ENCODE peak calls at places on chromosomes 5 and 9, in seven cellular contexts. P is heart right ventricle, U is neural progenitor cell, E is cardiac muscle cell, A is pancreas, B is mesendoderm, R is Peyer's patch. Y is an unnamed sample.
A peak's percentile ranks its signal among the peaks of the same experiment; 100 is the strongest.

GRCh38 chr9:37119907-37120839 is at the start of gene ZCCHC7:
- DNase-seq in B (peak; percentile 96), A (peak; percentile 95), R (peak; percentile 97), E (peak; percentile 94), U (peak; percentile 94), P (peak; percentile 96), Y (peak; percentile 98)

GRCh38 chr9:112274600-112274999 is 58.8 kb downstream of the PTBP3 start:
- DNase-seq in P (no peak), R (no peak), U (peak; percentile 43), A (no peak), B (no peak), E (no peak), Y (no peak)

GRCh38 chr5:67493676-67494075 is 297.1 kb upstream of the CD180 start:
- DNase-seq in R (no peak), A (no peak), B (peak; percentile 79), U (peak; percentile 54), P (peak; percentile 13), E (peak; percentile 52), Y (no peak)

GRCh38 chr9:108258640-108259039 is 597.1 kb downstream of the ACTL7B start:
- DNase-seq in P (no peak), U (no peak), E (no peak), R (no peak), B (no peak), A (no peak), Y (no peak)

GRCh38 chr9:13728917-13729811 is 449.7 kb upstream of the MPDZ start:
- DNase-seq in A (no peak), R (no peak), U (no peak), B (no peak), E (no peak), P (no peak), Y (no peak)

GRCh38 chr5:168552146-168552545 is 23.0 kb downstream of the FBLL1 start:
- DNase-seq in E (no peak), P (no peak), R (no peak), B (no peak), U (no peak), A (no peak), Y (no peak)

GRCh38 chr5:164051745-164052144 is 546.3 kb downstream of the MAT2B start:
- DNase-seq in B (no peak), U (no peak), E (no peak), A (no peak), R (no peak), P (no peak), Y (no peak)

GRCh38 chr5:81908044-81908443 is 63.8 kb upstream of the ATG10 start:
- DNase-seq in U (no peak), A (no peak), B (no peak), E (no peak), P (no peak), R (no peak), Y (no peak)

GRCh38 chr5:56123531-56124243 is 109.4 kb downstream of the ANKRD55 start:
- DNase-seq in A (peak; percentile 23), E (peak; percentile 50), R (no peak), B (peak; percentile 98), P (peak; percentile 37), U (peak; percentile 69), Y (peak; percentile 72)

GRCh38 chr5:69368458-69369368 is 607 bp downstream of the AK6 start:
- DNase-seq in A (no peak), U (peak; percentile 39), E (peak; percentile 38), B (peak; percentile 63), P (no peak), R (no peak), Y (no peak)

GRCh38 chr9:76571288-76572204 is 112.6 kb downstream of the GCNT1 start:
- DNase-seq in B (no peak), E (no peak), R (no peak), U (no peak), A (no peak), P (peak; percentile 36), Y (no peak)

GRCh38 chr5:125412051-125412560 is 665.7 kb upstream of the ZNF608 start:
- DNase-seq in P (no peak), E (peak; percentile 44), B (peak; percentile 81), A (no peak), R (no peak), U (peak; percentile 44), Y (no peak)

GRCh38 chr5:139745121-139745799 is 50.3 kb upstream of the PSD2 start:
- DNase-seq in A (no peak), U (no peak), E (no peak), P (peak; percentile 60), R (peak; percentile 18), B (peak; percentile 79), Y (no peak)

GRCh38 chr5:139743001-139743771 is 52.4 kb upstream of the PSD2 start:
- DNase-seq in P (no peak), R (no peak), A (no peak), B (no peak), U (no peak), E (no peak), Y (no peak)

GRCh38 chr5:139743804-139744203 is 51.8 kb upstream of the PSD2 start:
- DNase-seq in B (no peak), E (no peak), R (no peak), P (no peak), U (no peak), A (no peak), Y (no peak)

GRCh38 chr5:139745800-139746690 is 49.6 kb upstream of the PSD2 start:
- DNase-seq in E (peak; percentile 93), U (peak; percentile 94), A (peak; percentile 44), R (peak; percentile 75), P (peak; percentile 54), B (peak; percentile 98), Y (no peak)

DNA sequence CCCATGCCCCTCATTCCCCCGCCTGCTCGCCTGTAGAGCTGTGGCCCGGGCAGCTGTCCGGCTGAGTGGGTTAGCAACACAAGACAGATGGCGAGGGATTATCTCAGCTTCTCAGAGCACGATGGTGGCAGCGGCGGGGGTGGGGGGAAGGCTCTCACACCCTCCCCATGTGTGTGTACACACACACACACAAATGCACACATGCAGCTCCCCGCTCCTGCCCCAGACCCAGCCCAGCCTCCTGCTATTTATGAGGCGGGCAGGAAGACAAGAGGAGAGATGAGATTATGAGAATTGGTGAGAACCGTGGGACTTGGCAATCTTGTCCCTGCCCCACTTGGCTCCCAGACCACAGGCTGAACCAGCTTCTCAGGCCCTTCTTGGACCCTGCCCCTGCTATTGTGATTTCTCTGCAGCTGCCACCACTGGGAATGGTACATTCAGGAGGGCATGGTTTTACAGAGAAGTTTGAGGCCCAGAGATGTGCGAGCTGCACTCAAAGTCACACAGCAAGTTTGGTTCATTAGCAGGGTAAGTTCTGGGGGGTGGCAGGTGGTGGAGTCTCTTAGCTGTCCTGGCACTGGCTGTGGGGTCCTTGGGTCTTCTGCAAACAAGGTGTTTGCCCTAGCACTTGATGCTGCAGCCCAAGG is 51.0 kb upstream of the PSD2 start:
- DNase-seq in E (no peak), A (no peak), U (no peak), P (no peak), R (no peak), B (no peak), Y (no peak)
- H3K27ac ChIP-seq in E (no peak overlapping the region), A (peak overlapping the region; percentile 33), U (no peak overlapping the region), P (no peak overlapping the region), R (no peak overlapping the region), B (no peak overlapping the region), Y (no peak overlapping the region)

DNA sequence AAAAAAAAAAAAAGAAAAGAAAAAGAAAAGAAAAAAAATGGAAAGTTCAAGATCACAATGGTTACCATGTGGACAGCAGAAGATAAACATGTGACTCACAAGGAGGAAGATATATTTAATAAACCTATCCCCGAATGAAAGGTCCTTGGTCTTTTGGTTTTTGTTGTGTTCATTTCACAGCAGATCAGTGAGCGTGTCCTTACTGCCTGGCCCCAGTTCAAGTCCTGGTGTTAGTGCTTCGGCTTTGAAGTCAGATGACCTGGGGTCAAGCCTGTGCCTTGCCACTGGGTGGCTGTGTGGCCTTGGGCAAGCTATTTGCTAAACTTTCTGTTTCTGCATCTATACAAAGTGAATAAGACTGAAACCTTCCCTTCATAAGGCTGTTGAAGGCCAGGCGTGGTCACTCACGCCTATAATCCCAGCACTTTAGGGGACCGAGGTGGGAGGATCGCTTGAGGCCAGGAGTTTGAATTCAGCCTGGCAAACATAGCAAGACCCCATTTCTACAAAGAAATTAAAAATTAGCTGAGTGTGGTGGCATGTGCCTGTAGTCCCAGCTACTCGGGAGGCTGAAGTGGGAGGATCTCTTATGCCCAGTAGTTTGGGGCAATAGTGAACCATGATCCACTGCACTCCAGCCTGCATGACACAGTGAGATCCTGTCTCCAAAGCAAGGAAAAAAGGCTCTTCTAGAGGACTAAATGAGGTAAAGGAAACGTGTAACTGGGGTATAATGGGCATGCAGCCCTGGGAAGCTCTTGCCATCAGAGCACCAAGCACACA is 94.5 kb upstream of the SPATA31D4 start:
- DNase-seq in B (no peak), A (no peak), P (no peak), R (no peak), U (no peak), E (no peak), Y (no peak)
- H3K27ac ChIP-seq in B (no peak overlapping the region), A (no peak overlapping the region), P (no peak overlapping the region), R (no peak overlapping the region), U (no peak overlapping the region), E (no peak overlapping the region), Y (no peak overlapping the region)

DNA sequence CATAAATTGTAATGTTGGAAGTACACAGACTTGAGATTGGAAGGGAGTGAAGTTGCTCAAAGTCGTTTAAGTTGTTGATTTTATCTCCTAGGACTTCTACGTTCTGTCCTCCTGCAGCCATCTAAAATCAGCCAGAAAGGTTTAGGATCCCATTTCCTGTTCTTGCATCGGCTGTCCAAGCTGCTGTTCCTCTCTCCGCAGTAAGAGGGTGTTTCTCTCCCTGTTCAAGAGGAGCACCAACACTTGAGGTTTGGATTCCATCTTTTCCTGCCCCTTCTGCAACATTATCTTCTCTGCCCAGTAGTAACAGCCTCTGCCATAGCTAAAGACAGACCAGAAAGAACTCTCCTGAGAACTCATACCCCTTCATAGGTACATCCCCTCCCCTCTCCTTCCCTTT is 373.4 kb downstream of the GADD45G start:
- DNase-seq in B (peak; percentile 79), E (peak; percentile 30), R (no peak), A (peak; percentile 31), P (no peak), U (peak; percentile 29), Y (no peak)
- H3K27ac ChIP-seq in B (no peak overlapping the region), E (no peak overlapping the region), R (no peak overlapping the region), A (no peak overlapping the region), P (no peak overlapping the region), U (no peak overlapping the region), Y (no peak overlapping the region)

DNA sequence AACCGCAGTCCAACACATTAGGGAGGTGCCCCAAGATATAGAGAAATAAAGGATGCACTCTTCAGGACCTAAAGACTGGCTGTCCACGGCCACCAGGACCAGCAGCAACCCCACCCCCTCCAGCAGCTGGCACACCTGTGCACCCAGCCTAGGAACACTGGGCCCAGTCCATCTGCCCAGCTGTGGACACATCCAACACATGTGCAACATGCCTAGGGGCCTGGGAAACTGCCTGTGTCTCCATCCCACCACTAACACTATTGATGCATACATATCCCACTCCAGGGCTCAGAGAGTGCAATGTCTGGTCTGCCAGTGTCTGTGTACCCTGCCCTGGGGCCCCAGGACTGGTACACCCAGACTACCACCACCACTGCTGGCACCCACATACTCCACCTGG is 1781.3 kb downstream of the MAT2B start:
- DNase-seq in R (no peak), A (no peak), B (no peak), P (no peak), U (no peak), E (no peak), Y (no peak)
- H3K27ac ChIP-seq in R (no peak overlapping the region), A (no peak overlapping the region), B (no peak overlapping the region), P (no peak overlapping the region), U (no peak overlapping the region), E (no peak overlapping the region), Y (no peak overlapping the region)

GRCh38 chr9:86187121-86187520 is 72.3 kb downstream of the C9orf153 start:
- DNase-seq in A (no peak), E (peak; percentile 62), B (peak; percentile 84), P (no peak), R (no peak), U (peak; percentile 13), Y (no peak)
- H3K27ac ChIP-seq in A (no peak overlapping the region), E (no peak overlapping the region), B (no peak overlapping the region), P (no peak overlapping the region), R (no peak overlapping the region), U (no peak overlapping the region), Y (no peak overlapping the region)